ENCODE peak calls at places on chromosome 17, in six cellular contexts. One of them, this sample, is unnamed.
A peak's percentile ranks its signal among the peaks of the same experiment; 100 is the strongest.

GRCh38 chr17:78168906-78169793 is 769 bp downstream of the SYNGR2 start:
- DNase-seq in amygdala: peak; percentile 39
- DNase-seq in endodermal cell: peak; percentile 95
- DNase-seq in OCI-LY7: peak; percentile 51
- DNase-seq in GF-D8: no peak
- DNase-seq in H4: peak; percentile 53
- DNase-seq in this sample: no peak

GRCh38 chr17:78986048-78986648 is 6.4 kb upstream of the LGALS3BP start:
- DNase-seq in amygdala: no peak
- DNase-seq in endodermal cell: no peak
- DNase-seq in OCI-LY7: peak; percentile 47
- DNase-seq in GF-D8: peak; percentile 79
- DNase-seq in H4: peak; percentile 47
- DNase-seq in this sample: peak; percentile 74

GRCh38 chr17:79979201-79979840 is 56.4 kb downstream of the TBC1D16 start:
- DNase-seq in amygdala: no peak
- DNase-seq in endodermal cell: peak; percentile 46
- DNase-seq in OCI-LY7: no peak
- DNase-seq in GF-D8: no peak
- DNase-seq in H4: no peak
- DNase-seq in this sample: no peak

GRCh38 chr17:30218689-30219266 is 16.7 kb downstream of the SLC6A4 start:
- DNase-seq in amygdala: no peak
- DNase-seq in endodermal cell: no peak
- DNase-seq in OCI-LY7: no peak
- DNase-seq in GF-D8: no peak
- DNase-seq in H4: no peak
- DNase-seq in this sample: no peak

GRCh38 chr17:6047966-6048365 is 22.2 kb upstream of the WSCD1 start:
- DNase-seq in amygdala: no peak
- DNase-seq in endodermal cell: no peak
- DNase-seq in OCI-LY7: no peak
- DNase-seq in GF-D8: no peak
- DNase-seq in H4: no peak
- DNase-seq in this sample: no peak

GRCh38 chr17:2853111-2853721 is 57.0 kb downstream of the RAP1GAP2 start:
- DNase-seq in amygdala: no peak
- DNase-seq in endodermal cell: peak; percentile 90
- DNase-seq in OCI-LY7: peak; percentile 35
- DNase-seq in GF-D8: no peak
- DNase-seq in H4: no peak
- DNase-seq in this sample: no peak

GRCh38 chr17:9937164-9937835 is 32.2 kb upstream of the RCVRN start:
- DNase-seq in amygdala: no peak
- DNase-seq in endodermal cell: no peak
- DNase-seq in OCI-LY7: no peak
- DNase-seq in GF-D8: no peak
- DNase-seq in H4: no peak
- DNase-seq in this sample: no peak

GRCh38 chr17:58577696-58578095 is 63.3 kb upstream of the MTMR4 start:
- DNase-seq in amygdala: peak; percentile 41
- DNase-seq in endodermal cell: peak; percentile 86
- DNase-seq in OCI-LY7: peak; percentile 79
- DNase-seq in GF-D8: no peak
- DNase-seq in H4: peak; percentile 64
- DNase-seq in this sample: peak; percentile 70

This sample was measured in right atrium auricular region.